ENCODE peak calls at places on chromosomes 7 and 10, in five cellular contexts. Y is lower leg skin, L is hepatocyte, H is esophagus squamous epithelium, B is HCT116. V is an unnamed sample.

GRCh38 chr10:100374137-100374655 is 27.2 kb downstream of the SCD start:
- DNase-seq in Y (no peak), H (no peak), B (no peak), L (no peak), V (no peak)

GRCh38 chr10:104472957-104473745 is 119.5 kb downstream of the CFAP58 start:
- DNase-seq in B (no peak), Y (no peak), L (no peak), H (no peak), V (no peak)

GRCh38 chr10:84607044-84607443 is 278.7 kb downstream of the CCSER2 start:
- DNase-seq in H (no peak), Y (peak), L (no peak), B (no peak), V (no peak)

GRCh38 chr10:1230592-1231275 is 174.5 kb downstream of the WDR37 start:
- DNase-seq in Y (no peak), B (no peak), L (no peak), H (no peak), V (no peak)

GRCh38 chr10:52454476-52454875 is 140.4 kb downstream of the DKK1 start:
- DNase-seq in B (no peak), H (no peak), L (no peak), Y (no peak), V (no peak)

GRCh38 chr10:13352519-13352918 is 4.4 kb upstream of the SEPHS1 start:
- DNase-seq in Y (no peak), H (no peak), L (no peak), B (no peak), V (no peak)

GRCh38 chr7:124785994-124786393 is 20.4 kb upstream of the GPR37 start:
- DNase-seq in B (no peak), L (no peak), Y (no peak), H (no peak), V (no peak)

GRCh38 chr7:48337012-48337621 is 165.9 kb downstream of the ABCA13 start:
- DNase-seq in L (peak), Y (no peak), B (no peak), H (no peak), V (no peak)

GRCh38 chr7:36653011-36653670 is 71.2 kb downstream of the AOAH start:
- DNase-seq in L (no peak), B (no peak), Y (no peak), H (no peak), V (no peak)

GRCh38 chr10:126618466-126618865 is 52.0 kb downstream of the C10orf90 start:
- DNase-seq in Y (no peak), B (no peak), L (no peak), H (no peak), V (peak)

GRCh38 chr10:126222736-126223511 is 165.4 kb downstream of the ADAM12 start:
- DNase-seq in Y (no peak), L (no peak), B (no peak), H (no peak), V (no peak)

GRCh38 chr7:21064698-21065648 is 278.3 kb upstream of the SP8 start:
- DNase-seq in Y (no peak), L (peak), H (no peak), B (no peak), V (no peak)

GRCh38 chr7:83130623-83131545 is 31.8 kb downstream of the PCLO start:
- DNase-seq in Y (no peak), B (no peak), L (no peak), H (no peak), V (no peak)

GRCh38 chr7:94368371-94368791 is 26.3 kb upstream of the COL1A2 start:
- DNase-seq in L (peak), H (no peak), B (no peak), Y (no peak), V (peak)

GRCh38 chr7:122257056-122257455 is 47.5 kb downstream of the FEZF1 start:
- DNase-seq in H (no peak), L (no peak), Y (no peak), B (no peak), V (no peak)

GRCh38 chr7:12653127-12653917 is 34.1 kb upstream of the ARL4A start:
- DNase-seq in H (no peak), B (no peak), L (no peak), Y (no peak), V (peak)

GRCh38 chr10:78047314-78047891 is 13.7 kb downstream of the RPS24 start:
- DNase-seq in Y (peak), H (peak), L (peak), B (peak), V (peak)

GRCh38 chr10:48700493-48700892 is 15.8 kb downstream of the WDFY4 start:
- DNase-seq in L (no peak), Y (peak), B (no peak), H (no peak), V (no peak)

GRCh38 chr7:51278797-51279196 is 37.8 kb downstream of the COBL start:
- DNase-seq in L (no peak), Y (no peak), B (no peak), H (no peak), V (peak)

GRCh38 chr10:44715081-44715480 is 196.1 kb upstream of the TMEM72 start:
- DNase-seq in L (no peak), H (no peak), B (no peak), Y (no peak), V (peak)

GRCh38 chr10:1654811-1655356 is 82.4 kb downstream of the ADARB2 start:
- DNase-seq in L (no peak), B (no peak), Y (peak), H (no peak), V (no peak)

GRCh38 chr10:131874991-131875451 is 25.8 kb upstream of the PPP2R2D start:
- DNase-seq in Y (peak), H (no peak), B (peak), L (peak), V (peak)

GRCh38 chr10:125258676-125259075 is 98.3 kb upstream of the CTBP2 start:
- DNase-seq in Y (peak), L (no peak), B (no peak), H (no peak), V (no peak)

GRCh38 chr7:129862672-129863071 is 90.1 kb downstream of the UBE2H start:
- DNase-seq in Y (peak), L (no peak), H (no peak), B (no peak), V (no peak)

GRCh38 chr7:268991-269390 is 21.0 kb upstream of the FOXL3 start:
- DNase-seq in H (no peak), B (no peak), L (no peak), Y (no peak), V (no peak)

GRCh38 chr10:4354382-4354812 is 471.6 kb upstream of the AKR1E2 start:
- DNase-seq in H (no peak), L (peak), B (peak), Y (no peak), V (no peak)

GRCh38 chr7:143936087-143937009 is 1.3 kb downstream of the OR2F2 start:
- DNase-seq in Y (no peak), B (no peak), L (peak), H (no peak), V (peak)

GRCh38 chr10:33661580-33662269 is 327.3 kb upstream of the NRP1 start:
- DNase-seq in B (no peak), Y (peak), L (peak), H (peak), V (peak)

GRCh38 chr10:22690614-22691431 is 23.6 kb downstream of the PIP4K2A start:
- DNase-seq in H (no peak), Y (no peak), B (no peak), L (no peak), V (no peak)

GRCh38 chr10:113709221-113709838 is 29.6 kb downstream of the CASP7 start:
- DNase-seq in Y (no peak), H (no peak), L (peak), B (no peak), V (peak)

GRCh38 chr7:74115326-74115725 is 31.7 kb downstream of the LIMK1 start:
- DNase-seq in H (no peak), Y (no peak), L (no peak), B (no peak), V (no peak)

GRCh38 chr7:14184292-14184864 is 194.9 kb upstream of the ETV1 start:
- DNase-seq in L (no peak), B (no peak), Y (no peak), H (no peak), V (no peak)

GRCh38 chr7:156816943-156817572 is 75.9 kb downstream of the LMBR1 start:
- DNase-seq in L (peak), H (no peak), B (no peak), Y (no peak), V (peak)

GRCh38 chr7:84914598-84914997 is 272.3 kb downstream of the SEMA3D start:
- DNase-seq in H (no peak), L (no peak), Y (no peak), B (peak), V (no peak)

GRCh38 chr10:373015-373414 is 237.8 kb downstream of the ZMYND11 start:
- DNase-seq in Y (no peak), B (no peak), H (no peak), L (peak), V (no peak)

GRCh38 chr10:68560201-68560915 is at the start of gene TET1:
- DNase-seq in B (peak), Y (peak), H (no peak), L (peak), V (no peak)

GRCh38 chr10:68562666-68563522 is 2.8 kb downstream of the TET1 start:
- DNase-seq in Y (no peak), H (no peak), B (no peak), L (peak), V (no peak)

GRCh38 chr10:68561804-68562649 is 1.9 kb downstream of the TET1 start:
- DNase-seq in H (no peak), Y (no peak), B (no peak), L (peak), V (no peak)

GRCh38 chr10:68559872-68560200 is 301 bp upstream of the TET1 start:
- DNase-seq in B (peak), H (no peak), Y (no peak), L (no peak), V (no peak)

DNA sequence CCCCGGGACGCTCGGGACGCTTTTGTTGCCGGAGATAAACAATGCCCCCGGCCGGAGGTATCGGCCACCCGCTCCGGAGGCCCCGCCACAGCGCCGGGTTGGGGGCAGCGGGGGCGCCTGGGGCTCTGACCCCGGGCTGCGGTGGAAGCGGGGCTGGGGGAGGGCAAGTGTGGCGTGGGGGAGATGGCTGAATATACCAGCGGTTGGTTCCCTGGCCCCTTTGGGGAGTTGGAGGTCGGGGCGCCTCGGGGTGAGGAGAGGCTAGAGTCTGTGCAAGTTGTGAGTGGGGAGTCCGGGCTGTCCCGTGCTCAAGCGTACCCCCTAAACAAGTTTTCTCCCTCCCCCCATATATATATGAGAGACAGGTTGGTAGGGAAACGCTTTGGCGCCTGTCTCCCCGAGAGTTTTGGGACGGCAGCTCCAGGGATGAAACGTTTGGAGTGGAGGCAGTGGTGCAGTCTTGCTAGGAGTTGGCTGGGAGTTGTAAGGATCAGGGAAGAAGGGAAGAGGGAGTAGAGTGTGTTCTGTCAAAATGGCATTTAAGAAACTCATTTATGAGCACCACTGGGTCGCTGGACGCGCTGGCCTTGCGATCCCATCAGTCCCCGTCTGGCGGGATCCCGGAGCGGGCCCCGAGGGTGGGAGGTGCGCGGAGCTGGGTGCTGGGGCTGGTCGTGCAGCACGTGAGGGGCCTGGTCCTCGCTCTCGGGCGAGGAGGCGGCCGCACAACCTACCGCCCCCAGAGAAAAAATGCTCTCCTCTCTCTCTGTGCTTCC is 967 bp downstream of the TET1 start:
- DNase-seq in H (no peak), L (peak), Y (peak), B (no peak), V (no peak)
- H3K4me3 ChIP-seq in H (peak), L (peak), Y (peak), B (peak), V (peak)

DNA sequence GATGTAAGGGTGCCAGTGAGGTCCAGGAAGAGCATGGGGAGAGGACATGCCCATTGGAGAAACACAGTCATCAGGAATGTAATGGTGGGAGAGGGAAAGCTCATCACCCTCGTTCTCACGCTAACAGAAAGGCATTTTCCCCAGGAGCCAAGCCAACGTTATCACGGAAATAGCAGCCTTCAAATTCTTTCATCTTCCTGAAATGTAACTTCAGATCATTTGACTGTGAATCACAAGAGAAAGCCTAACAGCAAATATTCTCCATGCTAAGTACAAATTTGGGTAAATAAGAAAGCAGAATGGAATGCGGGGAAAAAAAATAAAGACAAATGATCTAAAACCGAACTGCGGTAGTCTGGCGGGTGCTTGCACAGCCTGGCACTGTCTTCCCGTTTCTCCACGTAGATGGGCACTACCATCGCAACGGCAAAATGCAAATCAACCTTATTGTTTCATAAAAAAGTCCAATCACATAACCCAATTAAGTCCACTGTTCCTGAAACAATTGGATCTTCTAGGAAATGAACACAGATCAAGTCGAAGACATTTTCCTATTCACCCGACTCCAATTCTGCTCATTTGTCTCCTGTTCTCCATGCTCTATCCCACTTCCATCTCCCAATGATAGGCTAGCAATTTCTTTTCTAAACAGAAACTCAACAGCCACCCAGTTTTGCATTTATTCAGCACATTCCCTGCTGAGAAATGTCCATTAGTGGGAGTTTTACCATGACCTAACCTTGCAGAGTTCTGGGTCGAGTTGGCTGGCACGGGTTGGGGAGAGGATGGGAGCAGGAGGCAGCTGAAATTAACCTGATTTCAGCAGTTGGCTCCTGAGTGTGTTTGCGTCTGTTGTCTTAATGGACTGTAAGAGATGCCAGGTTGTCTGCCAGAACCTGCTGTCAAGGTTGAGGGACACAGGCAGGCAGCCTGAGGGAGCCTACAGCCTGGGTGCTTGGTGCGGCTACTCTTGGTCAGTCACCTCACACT is 74.6 kb upstream of the FRMD4A start:
- DNase-seq in H (no peak), L (peak), Y (no peak), B (no peak), V (peak)
- H3K4me3 ChIP-seq in H (no peak), L (no peak), Y (no peak), B (no peak), V (no peak)

DNA sequence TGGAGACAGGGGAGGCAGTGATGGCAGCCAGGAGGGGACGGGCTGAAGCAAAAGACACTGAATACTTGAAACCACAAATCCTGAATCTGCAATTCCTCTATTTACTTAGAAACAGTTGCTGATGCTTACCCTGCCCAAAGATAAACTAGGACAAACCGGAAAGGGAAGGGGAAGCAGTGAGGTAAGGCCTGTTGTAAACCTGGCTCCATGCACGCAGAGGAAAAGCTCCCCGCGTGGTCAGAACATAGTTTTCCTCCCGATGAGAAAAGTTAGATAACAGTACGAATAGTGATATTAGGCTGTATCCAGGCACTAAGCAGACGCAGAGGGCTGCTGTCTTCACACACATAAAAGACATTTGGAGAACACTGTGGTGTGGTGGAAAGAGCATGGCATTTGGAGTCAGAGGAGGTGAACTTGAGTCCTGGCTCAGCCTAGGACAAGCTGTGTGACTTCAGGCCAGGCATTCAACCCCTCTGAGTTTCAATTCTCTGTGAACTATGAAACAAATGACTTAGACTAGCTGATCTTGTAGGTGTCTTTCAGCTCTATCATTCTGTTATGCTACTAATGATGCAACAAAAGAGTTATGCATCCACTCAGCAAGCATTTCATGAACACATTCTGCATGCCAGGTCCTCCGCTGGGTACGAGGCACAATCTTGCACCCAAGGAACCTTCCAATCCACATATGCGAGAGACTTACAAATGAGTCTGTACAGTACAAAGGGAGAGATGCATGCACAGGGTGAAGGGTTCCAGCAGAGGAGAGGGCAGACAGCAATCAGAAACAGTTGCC is 80.9 kb downstream of the SORBS1 start:
- DNase-seq in H (no peak), L (peak), B (no peak), Y (peak), V (no peak)
- H3K4me3 ChIP-seq in H (no peak), L (no peak), B (no peak), Y (no peak), V (no peak)

GRCh38 chr7:27191081-27191715 is 6.2 kb upstream of the HOXA11 start:
- DNase-seq in H (no peak), B (no peak), L (no peak), Y (peak), V (no peak)
- H3K4me3 ChIP-seq in H (no peak), B (no peak), L (no peak), Y (no peak), V (no peak)

DNA sequence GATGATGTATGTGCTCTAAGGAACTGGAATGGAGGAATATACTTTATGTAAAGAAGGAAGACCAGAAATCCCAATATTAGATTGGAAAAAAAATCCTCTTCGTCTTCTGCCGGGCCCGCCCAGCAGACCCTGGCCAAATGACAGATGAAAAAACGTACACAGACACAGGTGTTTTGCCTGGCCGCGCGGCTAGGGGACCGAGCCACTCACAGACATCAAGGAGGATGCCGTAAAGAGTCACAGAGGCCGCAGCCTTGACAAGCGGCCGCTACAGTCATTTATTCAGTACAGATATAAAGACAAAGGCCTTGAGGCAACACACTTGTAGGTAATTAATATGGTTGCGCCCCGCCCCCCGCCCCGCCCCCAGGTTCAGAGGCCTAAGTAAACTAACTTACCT is 594.1 kb downstream of the GRM8 start:
- DNase-seq in L (no peak), Y (no peak), H (no peak), B (no peak), V (no peak)
- H3K4me3 ChIP-seq in L (no peak), Y (no peak), H (no peak), B (no peak), V (no peak)